ENCODE peak calls at places on chromosomes 16 and 17, in four cellular contexts. T, K, P and Z are unnamed samples.

GRCh38 chr17:16924701-16925440 is 47.0 kb downstream of the TNFRSF13B start:
- DNase-seq in T (peak), K (no peak), P (peak), Z (no peak)

GRCh38 chr17:41967921-41968578 is 1.5 kb downstream of the CNP start:
- DNase-seq in T (no peak), K (no peak), P (no peak), Z (no peak)

GRCh38 chr17:45852535-45853297 is 8.0 kb downstream of the SPPL2C start:
- DNase-seq in T (no peak), K (peak), P (peak), Z (no peak)

GRCh38 chr17:82937411-82938371 is 97.9 kb upstream of the ZNF750 start:
- DNase-seq in T (peak), K (no peak), P (peak), Z (no peak)

GRCh38 chr17:2179615-2180295 is 123.8 kb downstream of the SMG6 start:
- DNase-seq in T (no peak), K (peak), P (peak), Z (no peak)

GRCh38 chr16:89191033-89191900 is 9.1 kb downstream of the SLC22A31 start:
- DNase-seq in T (no peak), K (peak), P (peak), Z (no peak)

GRCh38 chr16:72848759-72849664 is 198.9 kb downstream of the ZFHX3 start:
- DNase-seq in T (peak), K (peak), P (peak), Z (peak)

GRCh38 chr16:85759631-85760419 is 8.9 kb upstream of the C16orf74 start:
- DNase-seq in T (no peak), K (peak), P (no peak), Z (peak)

GRCh38 chr17:68507581-68507980 is 4.6 kb upstream of the PRKAR1A start:
- DNase-seq in T (no peak), K (no peak), P (no peak), Z (no peak)

GRCh38 chr17:28521296-28522085 is 15.3 kb downstream of the FOXN1 start:
- DNase-seq in T (no peak), K (no peak), P (no peak), Z (no peak)

GRCh38 chr16:10039220-10040096 is 142.8 kb downstream of the GRIN2A start:
- DNase-seq in T (no peak), K (peak), P (no peak), Z (no peak)

GRCh38 chr16:64468515-64469090 is 653.3 kb downstream of the CDH11 start:
- DNase-seq in T (no peak), K (no peak), P (no peak), Z (no peak)

GRCh38 chr16:80208750-80209149 is 332.0 kb upstream of the DYNLRB2 start:
- DNase-seq in T (no peak), K (no peak), P (no peak), Z (no peak)

GRCh38 chr17:30173649-30174048 is 57.0 kb downstream of the NSRP1 start:
- DNase-seq in T (no peak), K (no peak), P (no peak), Z (no peak)

GRCh38 chr17:43754947-43755346 is 3.6 kb downstream of the SOST start:
- DNase-seq in T (no peak), K (no peak), P (no peak), Z (no peak)

GRCh38 chr16:11056090-11056988 is 112.0 kb downstream of the CLEC16A start:
- DNase-seq in T (peak), K (no peak), P (no peak), Z (no peak)

GRCh38 chr17:73369126-73369525 is 57.3 kb upstream of the CDC42EP4 start:
- DNase-seq in T (no peak), K (peak), P (no peak), Z (no peak)

GRCh38 chr17:75124041-75124818 is 7.3 kb downstream of the NT5C start:
- DNase-seq in T (no peak), K (peak), P (no peak), Z (no peak)